ENCODE peak calls at places on chromosomes 16 and 17, in eight cellular contexts. Y, Z, V, M, L, O, S and X are unnamed samples.

GRCh38 chr17:45019177-45019711 is 32.2 kb downstream of the DCAKD start:
- DNase-seq in S (peak), M (peak), O (no peak), V (no peak), Y (no peak), L (peak), Z (peak), X (peak)

GRCh38 chr16:52076332-52077115 is 470.4 kb downstream of the TOX3 start:
- DNase-seq in M (no peak), S (no peak), O (no peak), Y (no peak), L (no peak), V (no peak), Z (no peak), X (no peak)

GRCh38 chr16:87874639-87875472 is 5.5 kb upstream of the SLC7A5 start:
- DNase-seq in O (no peak), V (no peak), S (no peak), Z (no peak), M (no peak), Y (no peak), L (no peak), X (no peak)

GRCh38 chr17:63398680-63399079 is 47.4 kb downstream of the CYB561 start:
- DNase-seq in Z (no peak), O (no peak), S (no peak), L (no peak), V (no peak), M (peak), Y (no peak), X (no peak)

GRCh38 chr16:56401482-56401881 is 23.9 kb downstream of the AMFR start:
- DNase-seq in S (no peak), O (no peak), M (no peak), V (no peak), L (no peak), Z (peak), Y (no peak), X (no peak)

GRCh38 chr17:34300652-34301390 is 15.3 kb downstream of the CCL11 start:
- DNase-seq in L (no peak), S (peak), Z (no peak), Y (peak), M (peak), V (no peak), O (no peak), X (no peak)

GRCh38 chr16:48365030-48365600 is 20.1 kb downstream of the SIAH1 start:
- DNase-seq in Y (no peak), Z (peak), L (no peak), S (no peak), O (no peak), V (peak), M (no peak), X (no peak)

GRCh38 chr17:60372790-60373483 is 19.0 kb downstream of the USP32 start:
- DNase-seq in Y (peak), Z (peak), V (no peak), L (peak), M (peak), O (no peak), S (no peak), X (no peak)

GRCh38 chr16:54648575-54648974 is 282.1 kb upstream of the IRX5 start:
- DNase-seq in S (no peak), V (no peak), Z (no peak), M (no peak), O (no peak), L (no peak), Y (no peak), X (no peak)

GRCh38 chr17:63399856-63400255 is 46.2 kb downstream of the CYB561 start:
- DNase-seq in S (peak), V (peak), O (peak), M (peak), Y (peak), L (peak), Z (no peak), X (no peak)

GRCh38 chr17:21360048-21360447 is 16.1 kb upstream of the KCNJ12 start:
- DNase-seq in M (no peak), V (no peak), L (no peak), Z (no peak), Y (no peak), S (no peak), O (no peak), X (no peak)

GRCh38 chr16:56518435-56518834 is 1.4 kb downstream of the BBS2 start:
- DNase-seq in L (no peak), M (no peak), Z (no peak), Y (no peak), S (no peak), V (peak), O (no peak), X (no peak)

GRCh38 chr16:26735521-26735920 is 331.2 kb upstream of the C16orf82 start:
- DNase-seq in Z (no peak), L (no peak), V (no peak), O (no peak), S (no peak), M (no peak), Y (no peak), X (no peak)

GRCh38 chr16:11488304-11488703 is 98.4 kb downstream of the LITAF start:
- DNase-seq in S (no peak), M (no peak), V (no peak), L (no peak), Y (no peak), O (no peak), Z (no peak), X (no peak)

GRCh38 chr17:34259151-34259550 is 4.1 kb downstream of the CCL2 start:
- DNase-seq in S (no peak), M (peak), V (no peak), Y (no peak), Z (no peak), L (no peak), O (no peak), X (no peak)

GRCh38 chr17:80023261-80024205 is 12.1 kb downstream of the TBC1D16 start:
- DNase-seq in L (no peak), M (no peak), Z (no peak), V (no peak), O (no peak), Y (no peak), S (no peak), X (no peak)
- H3K27ac ChIP-seq in L (no peak), M (no peak), Z (no peak), V (no peak), O (peak), Y (no peak), S (no peak), X (no peak)

GRCh38 chr17:82590216-82590615 is 58.0 kb downstream of the WDR45B start:
- DNase-seq in Y (no peak), V (no peak), O (no peak), S (no peak), M (no peak), Z (no peak), L (no peak), X (no peak)
- H3K27ac ChIP-seq in Y (no peak), V (no peak), O (peak), S (peak), M (no peak), Z (no peak), L (no peak), X (peak)

GRCh38 chr16:28292731-28293588 is 635 bp downstream of the SBK1 start:
- DNase-seq in V (peak), Y (no peak), Z (no peak), M (no peak), S (no peak), L (no peak), O (no peak), X (peak)
- H3K27ac ChIP-seq in V (no peak), Y (no peak), Z (peak), M (no peak), S (no peak), L (no peak), O (no peak), X (no peak)

GRCh38 chr17:80725532-80725931 is 180.9 kb downstream of the RPTOR start:
- DNase-seq in Y (peak), S (no peak), Z (no peak), L (peak), M (no peak), V (no peak), O (no peak), X (no peak)
- H3K27ac ChIP-seq in Y (peak), S (no peak), Z (peak), L (peak), M (peak), V (no peak), O (no peak), X (no peak)

DNA sequence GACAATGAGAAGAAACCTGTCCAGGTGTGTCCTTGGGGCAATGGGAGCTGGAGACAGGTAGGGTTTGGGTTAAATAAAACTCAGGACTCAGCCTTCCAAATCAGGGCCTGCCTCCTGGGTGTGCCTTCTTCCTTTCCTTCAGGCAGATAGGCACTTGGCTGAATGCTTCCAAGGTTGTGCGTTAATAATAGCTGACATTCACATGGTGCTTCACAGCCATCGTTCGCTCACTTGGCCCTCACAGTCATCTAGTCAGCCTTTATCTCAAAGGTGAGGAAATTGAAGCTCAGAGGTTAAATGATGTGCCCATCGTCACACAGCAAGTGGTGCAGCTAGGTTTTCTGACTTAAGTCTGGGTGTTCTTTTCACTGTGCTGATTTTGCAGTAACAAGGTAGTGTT is 9.5 kb downstream of the NFE2L1 start:
- DNase-seq in L (no peak), Z (no peak), Y (no peak), V (no peak), O (no peak), S (no peak), M (no peak), X (no peak)
- H3K27ac ChIP-seq in L (no peak), Z (no peak), Y (no peak), V (no peak), O (no peak), S (no peak), M (no peak), X (no peak)